ENCODE peak calls at places on chromosome X, in four cellular contexts. V, O, A and Y are unnamed samples.

GRCh38 chrX:45769919-45770582 is 569.4 kb upstream of the DIPK2B start:
- DNase-seq in A (peak; percentile 51), V (peak; percentile 88), O (peak; percentile 67), Y (peak; percentile 55)

GRCh38 chrX:152989292-152989658 is 4.6 kb downstream of the PNMA5 start:
- DNase-seq in O (no peak), V (no peak), A (no peak), Y (no peak)

GRCh38 chrX:78029663-78030062 is 60.2 kb upstream of the PGAM4 start:
- DNase-seq in A (no peak), O (peak; percentile 42), V (peak; percentile 11), Y (peak; percentile 59)

GRCh38 chrX:13688772-13689518 is at the start of gene RAB9A:
- DNase-seq in V (peak; percentile 33), O (peak; percentile 87), A (no peak), Y (peak; percentile 92)

GRCh38 chrX:119757979-119758681 is at the start of gene SOWAHD:
- DNase-seq in A (no peak), O (peak; percentile 32), V (peak; percentile 50), Y (peak; percentile 53)

GRCh38 chrX:97306771-97307470 is 423.2 kb downstream of the RPA4 start:
- DNase-seq in O (no peak), A (no peak), V (no peak), Y (no peak)

GRCh38 chrX:12991575-12991974 is 16.7 kb downstream of the TMSB4X start:
- DNase-seq in O (no peak), A (no peak), V (no peak), Y (no peak)

GRCh38 chrX:30504309-30504708 is 73.3 kb downstream of the TASL start:
- DNase-seq in A (peak; percentile 5), V (peak; percentile 20), O (peak; percentile 22), Y (peak; percentile 12)

GRCh38 chrX:10926404-10926803 is 184.7 kb upstream of the HCCS start:
- DNase-seq in V (peak; percentile 5), A (no peak), O (no peak), Y (no peak)

GRCh38 chrX:734411-734810 is 103.8 kb downstream of the SHOX start:
- DNase-seq in O (no peak), V (no peak), A (no peak), Y (no peak)

GRCh38 chrX:32933548-32933947 is 277.8 kb downstream of the DMD start:
- DNase-seq in A (no peak), O (no peak), V (no peak), Y (no peak)

GRCh38 chrX:130395341-130395740 is 6.4 kb upstream of the RBMX2 start:
- DNase-seq in O (no peak), V (no peak), A (no peak), Y (no peak)

GRCh38 chrX:44003975-44004374 is 30.8 kb upstream of the NDP start:
- DNase-seq in O (no peak), V (no peak), A (no peak), Y (no peak)

GRCh38 chrX:109732319-109732779 is 708 bp downstream of the ACSL4 start:
- DNase-seq in O (peak; percentile 50), A (no peak), V (no peak), Y (peak; percentile 16)

GRCh38 chrX:45710081-45710801 is 509.6 kb upstream of the DIPK2B start:
- DNase-seq in O (no peak), A (peak; percentile 69), V (no peak), Y (no peak)

GRCh38 chrX:133085785-133086184 is 11.1 kb downstream of the USP26 start:
- DNase-seq in A (no peak), O (no peak), V (no peak), Y (no peak)

GRCh38 chrX:129979207-129979920 is 3.1 kb upstream of the BCORL1 start:
- DNase-seq in A (no peak), O (no peak), V (no peak), Y (no peak)

GRCh38 chrX:13469963-13470679 is 99.3 kb upstream of the EGFL6 start:
- DNase-seq in A (no peak), O (no peak), V (no peak), Y (no peak)

GRCh38 chrX:22325091-22325490 is 52.4 kb downstream of the CBLL2 start:
- DNase-seq in O (no peak), A (no peak), V (no peak), Y (no peak)

GRCh38 chrX:53481816-53482485 is 47.8 kb upstream of the HSD17B10 start:
- DNase-seq in V (peak; percentile 28), A (no peak), O (peak; percentile 59), Y (peak; percentile 56)

GRCh38 chrX:53476371-53476770 is 42.2 kb upstream of the HSD17B10 start:
- DNase-seq in A (no peak), V (no peak), O (no peak), Y (no peak)

GRCh38 chrX:53481093-53481492 is 46.9 kb upstream of the HSD17B10 start:
- DNase-seq in O (peak; percentile 39), A (no peak), V (no peak), Y (no peak)

GRCh38 chrX:53474707-53475106 is 40.5 kb upstream of the HSD17B10 start:
- DNase-seq in A (no peak), V (no peak), O (no peak), Y (no peak)

GRCh38 chrX:53479295-53479694 is 45.1 kb upstream of the HSD17B10 start:
- DNase-seq in V (no peak), A (no peak), O (peak; percentile 62), Y (no peak)
- TF ChIP-seq TARDBP in V (no peak), A (no peak), O (no peak), Y (no peak)

DNA sequence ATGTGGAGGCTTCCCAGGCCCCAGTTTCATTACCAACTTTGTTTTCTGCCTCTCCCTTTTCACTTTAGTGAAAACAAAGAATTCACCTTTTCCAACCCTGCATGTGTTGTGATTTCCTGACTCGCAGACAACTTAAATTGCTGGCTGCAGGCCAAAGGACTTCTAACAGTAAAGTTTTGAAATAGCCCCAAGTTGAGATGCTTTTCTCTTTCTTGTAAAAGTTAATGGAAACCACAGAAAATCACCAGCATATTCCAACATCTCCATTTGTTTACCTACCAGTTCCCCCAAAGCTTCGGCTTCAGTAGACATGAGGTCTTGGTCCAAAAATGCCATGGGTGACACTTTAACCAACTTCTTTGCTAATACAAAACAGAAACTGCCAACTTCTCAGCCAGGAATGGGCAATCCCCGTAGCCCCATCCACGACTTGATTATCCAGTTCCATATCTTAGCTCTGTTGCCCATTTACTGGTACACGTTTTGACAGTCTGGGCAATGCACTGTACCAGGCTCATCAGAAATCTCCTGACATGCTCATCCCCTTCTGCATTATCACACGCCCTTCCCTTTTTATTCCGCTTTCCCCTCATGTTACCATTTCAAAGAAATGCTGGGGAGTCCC is 138.1 kb upstream of the S100G start:
- DNase-seq in A (no peak), O (no peak), V (no peak), Y (no peak)
- TF ChIP-seq SP1 in A (no peak), O (no peak), V (no peak), Y (no peak)

GRCh38 chrX:49129427-49129826 is 5.9 kb upstream of the GPKOW start:
- DNase-seq in O (no peak), V (no peak), A (no peak), Y (no peak)
- TF ChIP-seq TARDBP in O (no peak), V (no peak), A (no peak), Y (no peak)

DNA sequence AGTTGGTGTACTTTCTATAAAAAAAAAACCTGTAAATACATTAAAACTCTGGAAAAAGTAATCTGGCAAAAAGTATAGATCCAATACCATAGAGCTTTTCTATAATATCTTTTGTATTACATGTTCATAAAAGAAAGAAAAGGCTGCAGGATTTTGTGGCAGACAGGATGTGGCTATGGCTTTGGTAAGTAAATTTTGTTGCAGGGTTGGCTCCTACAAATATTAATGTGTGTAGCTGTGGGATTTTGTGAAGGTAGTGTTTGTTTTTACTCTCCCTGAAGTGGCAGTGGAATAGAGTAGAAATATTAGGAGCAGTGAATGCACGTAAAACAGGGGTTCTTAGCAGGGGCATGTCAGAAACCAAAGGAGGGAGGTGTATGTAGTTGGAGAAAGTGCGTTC is 84.8 kb downstream of the TSPAN7 start:
- DNase-seq in A (no peak), V (no peak), O (no peak), Y (no peak)
- TF ChIP-seq SP1 in A (no peak), V (no peak), O (no peak), Y (no peak)